ENCODE peak calls at places on chromosome 5, in nine cellular contexts. Z is psoas muscle, X is K562, Y is PC-3, G is right lobe of liver, L is suprapubic skin, A is Peyer's patch, F is heart left ventricle, M is Panc1. I is an unnamed sample.
A peak's percentile ranks its signal among the peaks of the same experiment; 100 is the strongest.

GRCh38 chr5:172840077-172840777 is 6.2 kb downstream of the ERGIC1 start:
- DNase-seq in Z (no peak), X (no peak), Y (no peak), G (no peak), L (no peak), A (peak; percentile 10), F (no peak), M (no peak), I (no peak)

GRCh38 chr5:107272954-107273353 is 397.8 kb downstream of the EFNA5 start:
- DNase-seq in Z (no peak), X (no peak), Y (no peak), G (no peak), L (no peak), A (no peak), F (no peak), M (no peak), I (no peak)

GRCh38 chr5:147565524-147565923 is 55.7 kb upstream of the DPYSL3 start:
- DNase-seq in Z (no peak), X (no peak), Y (peak; percentile 81), G (no peak), L (no peak), A (no peak), F (no peak), M (no peak), I (no peak)

GRCh38 chr5:76958976-76959767 is 6.3 kb downstream of the CRHBP start:
- DNase-seq in Z (no peak), X (peak; percentile 42), Y (peak; percentile 4), G (no peak), L (no peak), A (no peak), F (no peak), M (no peak), I (no peak)

GRCh38 chr5:124353016-124353415 is 393.4 kb downstream of the ZNF608 start:
- DNase-seq in Z (no peak), X (no peak), Y (no peak), G (no peak), L (no peak), A (no peak), F (no peak), M (no peak), I (no peak)

GRCh38 chr5:59466271-59466670 is 427.3 kb downstream of the PDE4D start:
- DNase-seq in Z (no peak), X (no peak), Y (no peak), G (no peak), L (no peak), A (no peak), F (no peak), M (no peak), I (no peak)

GRCh38 chr5:88952344-88952743 is 69.4 kb upstream of the MEF2C start:
- DNase-seq in Z (no peak), X (no peak), Y (peak; percentile 35), G (no peak), L (no peak), A (no peak), F (no peak), M (no peak), I (no peak)

GRCh38 chr5:135013947-135014570 is 20.0 kb downstream of the PITX1 start:
- DNase-seq in Z (no peak), X (no peak), Y (peak; percentile 17), G (peak; percentile 85), L (peak; percentile 62), A (peak; percentile 26), F (no peak), M (no peak), I (no peak)

GRCh38 chr5:175422058-175422457 is 21.9 kb downstream of the DRD1 start:
- DNase-seq in Z (no peak), X (no peak), Y (no peak), G (no peak), L (no peak), A (no peak), F (no peak), M (no peak), I (no peak)

GRCh38 chr5:134184155-134185135 is 7.7 kb upstream of the SKP1 start:
- DNase-seq in Z (peak; percentile 84), X (peak; percentile 83), Y (peak; percentile 74), G (peak; percentile 79), L (no peak), A (peak; percentile 81), F (peak; percentile 73), M (peak; percentile 70), I (peak; percentile 37)

GRCh38 chr5:53366245-53366644 is 114.2 kb upstream of the FST start:
- DNase-seq in Z (no peak), X (no peak), Y (peak; percentile 86), G (no peak), L (no peak), A (no peak), F (no peak), M (no peak), I (no peak)

GRCh38 chr5:135069016-135069770 is 35.2 kb upstream of the PITX1 start:
- DNase-seq in Z (peak; percentile 28), X (no peak), Y (no peak), G (no peak), L (peak; percentile 31), A (peak; percentile 18), F (no peak), M (no peak), I (no peak)

GRCh38 chr5:111755942-111756353 is 1.0 kb downstream of the NREP start:
- DNase-seq in Z (no peak), X (no peak), Y (peak; percentile 12), G (no peak), L (no peak), A (no peak), F (no peak), M (no peak), I (no peak)

GRCh38 chr5:111757582-111758283 is 739 bp upstream of the NREP start:
- DNase-seq in Z (peak; percentile 96), X (peak; percentile 52), Y (peak; percentile 88), G (peak; percentile 95), L (peak; percentile 94), A (peak; percentile 88), F (peak; percentile 97), M (no peak), I (peak; percentile 74)

GRCh38 chr5:111755264-111755941 is 1.6 kb downstream of the NREP start:
- DNase-seq in Z (no peak), X (no peak), Y (no peak), G (no peak), L (no peak), A (no peak), F (no peak), M (no peak), I (no peak)

GRCh38 chr5:111758284-111758628 is 1.3 kb upstream of the NREP start:
- DNase-seq in Z (no peak), X (no peak), Y (no peak), G (no peak), L (no peak), A (no peak), F (no peak), M (no peak), I (no peak)

GRCh38 chr5:111756701-111757581 is at the start of gene NREP:
- DNase-seq in Z (peak; percentile 94), X (peak; percentile 68), Y (peak; percentile 90), G (peak; percentile 90), L (peak; percentile 90), A (peak; percentile 88), F (peak; percentile 95), M (peak; percentile 60), I (peak; percentile 80)
- H3K4me1 ChIP-seq in Z (peaks cover 41% of the 10 kb centered on the region), X (no peaks in the 10 kb centered on the region), Y (peaks cover 34% of the 10 kb centered on the region), G (no peaks in the 10 kb centered on the region), L (peaks cover 28% of the 10 kb centered on the region), A (no peaks in the 10 kb centered on the region), F (peaks cover 35% of the 10 kb centered on the region), M (peaks cover 6% of the 10 kb centered on the region), I (no peaks in the 10 kb centered on the region)

GRCh38 chr5:178057839-178058238 is 55.5 kb upstream of the N4BP3 start:
- DNase-seq in Z (peak; percentile 17), X (no peak), Y (peak; percentile 1), G (no peak), L (no peak), A (no peak), F (no peak), M (no peak), I (no peak)
- TF ChIP-seq CTCF in Z (no peak), X (no peak), Y (no peak), G (no peak), L (no peak), A (no peak), F (no peak), M (no peak), I (no peak)

DNA sequence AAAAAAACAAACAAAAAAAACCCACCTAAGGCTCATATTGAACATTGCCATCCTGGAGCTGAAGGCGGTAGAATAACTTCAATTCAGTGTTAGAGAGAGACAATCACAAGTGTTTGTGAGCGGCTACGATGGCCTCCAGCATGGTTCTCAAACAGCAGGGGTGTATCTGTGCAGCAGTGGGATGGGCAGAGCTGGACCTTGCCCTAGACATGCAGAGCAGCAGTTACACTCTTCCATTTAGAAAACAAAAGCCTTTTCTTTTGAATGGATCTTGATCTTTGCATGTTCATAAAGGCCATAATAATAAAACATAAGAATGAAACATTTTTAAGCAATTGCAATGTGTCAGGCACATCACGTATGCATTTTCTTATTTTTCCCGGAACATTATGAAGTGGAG is 50.3 kb downstream of the ARHGAP26 start:
- DNase-seq in Z (no peak), X (no peak), Y (no peak), G (no peak), L (no peak), A (peak; percentile 72), F (no peak), M (no peak), I (no peak)
- H3K4me1 ChIP-seq in Z (peaks cover 46% of the 10 kb centered on the region), X (no peaks in the 10 kb centered on the region), Y (peaks cover 93% of the 10 kb centered on the region), G (no peaks in the 10 kb centered on the region), L (peaks cover 71% of the 10 kb centered on the region), A (peaks cover 64% of the 10 kb centered on the region), F (peaks cover 85% of the 10 kb centered on the region), M (peaks cover 95% of the 10 kb centered on the region), I (peaks cover 39% of the 10 kb centered on the region)

GRCh38 chr5:127686424-127686823 is 16.8 kb upstream of the CCDC192 start:
- DNase-seq in Z (no peak), X (no peak), Y (no peak), G (no peak), L (no peak), A (no peak), F (no peak), M (no peak), I (no peak)
- TF ChIP-seq CTCF in Z (no peak), X (no peak), Y (no peak), G (no peak), L (no peak), A (no peak), F (no peak), M (no peak), I (no peak)

DNA sequence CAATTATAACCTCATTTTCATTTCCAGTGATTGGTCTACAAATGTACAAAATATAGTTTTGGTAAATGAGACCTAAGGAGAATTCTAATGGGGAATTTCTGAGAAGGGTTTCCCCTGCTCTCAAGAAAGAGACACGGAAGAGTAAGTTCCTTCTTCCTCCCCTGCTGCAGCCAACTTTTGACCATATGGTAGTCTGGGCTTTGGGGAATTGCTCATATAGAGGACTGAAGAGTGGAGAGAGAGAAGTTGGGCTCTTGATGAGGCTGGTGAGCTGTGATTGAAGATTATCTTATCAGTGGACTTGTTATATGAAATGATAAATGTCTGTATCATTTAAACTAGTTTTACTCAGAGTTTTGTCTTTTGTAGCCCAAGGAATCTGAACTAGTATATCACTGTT is 4.3 kb upstream of the LNPEP start:
- DNase-seq in Z (no peak), X (no peak), Y (no peak), G (no peak), L (no peak), A (no peak), F (no peak), M (no peak), I (no peak)
- H3K4me1 ChIP-seq in Z (peaks cover 37% of the 10 kb centered on the region), X (peaks cover 54% of the 10 kb centered on the region), Y (peaks cover 13% of the 10 kb centered on the region), G (peaks cover 3% of the 10 kb centered on the region), L (peaks cover 16% of the 10 kb centered on the region), A (peaks cover 15% of the 10 kb centered on the region), F (peaks cover 27% of the 10 kb centered on the region), M (peaks cover 23% of the 10 kb centered on the region), I (no peaks in the 10 kb centered on the region)

GRCh38 chr5:20537911-20538310 is 549.9 kb upstream of the CDH18 start:
- DNase-seq in Z (no peak), X (no peak), Y (no peak), G (no peak), L (no peak), A (no peak), F (no peak), M (no peak), I (no peak)
- TF ChIP-seq CTCF in Z (no peak), X (no peak), Y (no peak), G (no peak), L (no peak), A (no peak), F (no peak), M (no peak), I (no peak)